ENCODE peak calls at places on chromosomes 2 and 18, in five cellular contexts. W is stimulated activated CD4-positive, alpha-beta T cell treated with anti-CD3 and anti-CD28 coated beads, Interleukin-2, amount 100 ng/mL, for 48 hours; J is AG08395; B is retina; T is hippocampal formation. O is an unnamed sample.

GRCh38 chr18:33951031-33951430 is 273.7 kb downstream of the NOL4 start:
- DNase-seq in T (no peak), B (no peak), J (no peak), W (no peak), O (no peak)

GRCh38 chr2:50726186-50726585 is 305.7 kb downstream of the NRXN1 start:
- DNase-seq in W (no peak), B (no peak), T (no peak), J (no peak), O (no peak)

GRCh38 chr2:178512491-178512890 is 32.2 kb downstream of the PLEKHA3 start:
- DNase-seq in B (peak; percentile 6), W (no peak), J (peak; percentile 10), T (no peak), O (no peak)

GRCh38 chr2:15745907-15746306 is 154.2 kb downstream of the DDX1 start:
- DNase-seq in W (no peak), B (no peak), T (no peak), J (no peak), O (no peak)

GRCh38 chr2:42961385-42961800 is 169.0 kb upstream of the HAAO start:
- DNase-seq in W (no peak), B (peak; percentile 63), J (no peak), T (no peak), O (peak; percentile 86)

GRCh38 chr2:102111823-102112222 is 30.7 kb upstream of the IL1R1 start:
- DNase-seq in B (no peak), T (no peak), J (no peak), W (no peak), O (no peak)

GRCh38 chr18:21548647-21549046 is 51.9 kb downstream of the ESCO1 start:
- DNase-seq in W (no peak), T (no peak), B (no peak), J (no peak), O (no peak)

GRCh38 chr2:64018715-64019082 is 529 bp downstream of the VPS54 start:
- DNase-seq in J (peak; percentile 40), B (no peak), T (no peak), W (no peak), O (peak; percentile 87)

GRCh38 chr2:96115631-96116423 is 544 bp downstream of the ADRA2B start:
- DNase-seq in J (no peak), T (no peak), W (no peak), B (peak; percentile 71), O (peak; percentile 77)

GRCh38 chr2:199111461-199111860 is 346.3 kb downstream of the SATB2 start:
- DNase-seq in T (no peak), J (no peak), B (no peak), W (no peak), O (no peak)

GRCh38 chr2:105125428-105125827 is 87.6 kb downstream of the MRPS9 start:
- DNase-seq in B (peak; percentile 36), J (no peak), W (no peak), T (no peak), O (no peak)

GRCh38 chr2:149152597-149152996 is 114.1 kb downstream of the LYPD6B start:
- DNase-seq in B (no peak), J (peak; percentile 13), T (no peak), W (no peak), O (no peak)

GRCh38 chr2:26679857-26680256 is 12.7 kb upstream of the KCNK3 start:
- DNase-seq in W (no peak), J (no peak), B (no peak), T (no peak), O (no peak)

GRCh38 chr2:200077210-200077650 is 121.8 kb downstream of the MAIP1 start:
- DNase-seq in J (peak; percentile 36), W (no peak), T (no peak), B (no peak), O (no peak)

GRCh38 chr18:9927392-9928063 is 13.7 kb downstream of the VAPA start:
- DNase-seq in W (no peak), J (no peak), T (no peak), B (no peak), O (no peak)

GRCh38 chr2:200257570-200257969 is 48.9 kb upstream of the SPATS2L start:
- DNase-seq in T (no peak), W (no peak), J (no peak), B (no peak), O (no peak)

GRCh38 chr2:24597181-24597870 is 106.3 kb downstream of the NCOA1 start:
- DNase-seq in B (no peak), J (no peak), W (no peak), T (no peak), O (no peak)

GRCh38 chr2:94753466-94753998 is 117.7 kb upstream of the TEKT4 start:
- DNase-seq in B (no peak), J (no peak), W (no peak), T (no peak), O (no peak)

GRCh38 chr2:169007941-169008340 is 23.2 kb downstream of the ABCB11 start:
- DNase-seq in W (no peak), B (no peak), T (no peak), J (no peak), O (no peak)

GRCh38 chr2:239327536-239328305 is 73.1 kb downstream of the HDAC4 start:
- DNase-seq in J (no peak), W (no peak), B (no peak), T (no peak), O (no peak)

GRCh38 chr18:13446581-13447470 is 228.3 kb downstream of the LDLRAD4 start:
- DNase-seq in B (peak; percentile 79), W (peak; percentile 44), T (no peak), J (no peak), O (no peak)

GRCh38 chr2:168210898-168211570 is 36.4 kb downstream of the STK39 start:
- DNase-seq in J (peak; percentile 85), T (no peak), B (no peak), W (no peak), O (no peak)

GRCh38 chr2:30293303-30293912 is 62.1 kb downstream of the LBH start:
- DNase-seq in T (no peak), J (peak; percentile 70), W (no peak), B (no peak), O (no peak)

GRCh38 chr2:9627310-9627709 is 3.5 kb downstream of the YWHAQ start:
- DNase-seq in J (no peak), B (no peak), T (no peak), W (peak; percentile 15), O (no peak)

GRCh38 chr18:11541179-11541578 is 68.2 kb upstream of the SLC35G4 start:
- DNase-seq in J (no peak), W (no peak), T (no peak), B (no peak), O (no peak)

GRCh38 chr2:202847693-202848524 is 23.7 kb downstream of the ICA1L start:
- DNase-seq in J (no peak), B (no peak), T (no peak), W (no peak), O (no peak)

GRCh38 chr2:176102309-176102866 is 2.8 kb downstream of the HOXD12 start:
- DNase-seq in W (no peak), T (no peak), J (no peak), B (no peak), O (no peak)

GRCh38 chr18:45168883-45169585 is 446.2 kb upstream of the SLC14A2 start:
- DNase-seq in T (no peak), B (no peak), J (peak; percentile 36), W (no peak), O (no peak)

GRCh38 chr2:98472132-98472650 is 27.5 kb downstream of the INPP4A start:
- DNase-seq in W (no peak), B (no peak), J (no peak), T (no peak), O (no peak)

GRCh38 chr18:5628512-5629255 is 84.9 kb upstream of the EPB41L3 start:
- DNase-seq in J (peak; percentile 27), T (no peak), B (no peak), W (no peak), O (peak; percentile 76)

GRCh38 chr2:46461716-46462171 is 17.6 kb upstream of the TMEM247 start:
- DNase-seq in J (no peak), B (no peak), T (peak; percentile 16), W (no peak), O (no peak)

GRCh38 chr2:201008000-201008829 is 44.8 kb upstream of the ORC2 start:
- DNase-seq in B (no peak), J (no peak), W (no peak), T (no peak), O (no peak)

GRCh38 chr2:9665903-9666302 is 35.1 kb upstream of the YWHAQ start:
- DNase-seq in W (no peak), T (no peak), J (peak; percentile 91), B (no peak), O (no peak)